ENCODE peak calls at places on chromosomes 7 and 10, in ten cellular contexts. T, N, R, G, I, W, A, Y, K and E are unnamed samples.
A peak's percentile ranks its signal among the peaks of the same experiment; 100 is the strongest.

GRCh38 chr7:128176696-128177095 is 64.4 kb upstream of the LEP start:
- DNase-seq in N (no peak), I (no peak), Y (no peak), G (no peak), K (no peak), R (no peak), T (no peak), W (no peak), A (no peak), E (no peak)

GRCh38 chr10:11379771-11380170 is 231.7 kb downstream of the USP6NL start:
- DNase-seq in K (no peak), R (no peak), T (no peak), A (no peak), N (no peak), W (no peak), Y (no peak), G (no peak), I (no peak), E (no peak)

GRCh38 chr7:127152423-127152822 is 100.3 kb downstream of the GRM8 start:
- DNase-seq in R (no peak), K (no peak), W (no peak), A (no peak), N (no peak), T (no peak), Y (no peak), I (no peak), G (no peak), E (no peak)

GRCh38 chr10:128429835-128430513 is 303.8 kb upstream of the MKI67 start:
- DNase-seq in T (peak; percentile 40), W (no peak), N (no peak), Y (no peak), K (no peak), A (no peak), R (no peak), I (no peak), G (no peak), E (no peak)

GRCh38 chr7:6221340-6222319 is 50.8 kb downstream of the CYTH3 start:
- DNase-seq in N (no peak), W (no peak), R (no peak), G (peak; percentile 45), T (no peak), A (no peak), I (no peak), Y (no peak), K (no peak), E (peak; percentile 61)

GRCh38 chr7:47799529-47799928 is 148.7 kb downstream of the PKD1L1 start:
- DNase-seq in N (no peak), T (no peak), R (no peak), A (no peak), K (no peak), G (no peak), I (no peak), W (no peak), Y (no peak), E (no peak)

GRCh38 chr7:30255096-30255769 is 29.2 kb upstream of the ZNRF2 start:
- DNase-seq in A (no peak), N (no peak), T (no peak), W (no peak), R (no peak), I (no peak), K (no peak), Y (no peak), G (no peak), E (no peak)

GRCh38 chr7:31603076-31603475 is 83.9 kb upstream of the PPP1R17 start:
- DNase-seq in A (no peak), Y (no peak), G (no peak), N (no peak), T (no peak), W (no peak), K (no peak), R (no peak), I (no peak), E (peak; percentile 58)

GRCh38 chr10:95394161-95394880 is 103.5 kb upstream of the PDLIM1 start:
- DNase-seq in W (no peak), T (no peak), N (no peak), Y (no peak), A (no peak), K (no peak), I (peak; percentile 85), G (no peak), R (no peak), E (peak; percentile 42)

GRCh38 chr10:59175538-59176240 is 754 bp upstream of the PHYHIPL start:
- DNase-seq in Y (no peak), A (peak; percentile 62), N (no peak), K (no peak), W (no peak), G (no peak), T (peak; percentile 27), R (no peak), I (peak; percentile 0), E (no peak)

GRCh38 chr10:46540412-46541016 is 15.9 kb downstream of the GPRIN2 start:
- DNase-seq in W (peak; percentile 14), I (no peak), Y (no peak), T (no peak), G (no peak), N (no peak), R (no peak), K (no peak), A (peak; percentile 59), E (no peak)

GRCh38 chr10:816958-817357 is 114.5 kb downstream of the LARP4B start:
- DNase-seq in K (no peak), G (no peak), A (no peak), R (no peak), W (peak; percentile 46), N (no peak), T (no peak), Y (no peak), I (no peak), E (no peak)

GRCh38 chr7:73992104-73992562 is 35.8 kb upstream of the ELN start:
- DNase-seq in T (no peak), K (peak; percentile 45), Y (peak; percentile 68), R (peak; percentile 48), N (peak; percentile 82), I (peak; percentile 42), W (peak; percentile 65), A (no peak), G (no peak), E (peak; percentile 86)

GRCh38 chr10:131905279-131905595 is 4.4 kb downstream of the PPP2R2D start:
- DNase-seq in N (no peak), G (no peak), I (no peak), Y (no peak), R (no peak), T (no peak), W (no peak), K (no peak), A (no peak), E (no peak)

GRCh38 chr10:131908151-131908550 is 7.3 kb downstream of the PPP2R2D start:
- DNase-seq in T (no peak), R (no peak), A (peak; percentile 0), G (no peak), W (no peak), I (no peak), K (no peak), Y (no peak), N (no peak), E (no peak)

GRCh38 chr10:131907679-131908078 is 6.9 kb downstream of the PPP2R2D start:
- DNase-seq in R (no peak), I (no peak), K (no peak), W (no peak), Y (no peak), A (no peak), N (no peak), G (no peak), T (no peak), E (no peak)

GRCh38 chr10:131905603-131906268 is 4.9 kb downstream of the PPP2R2D start:
- DNase-seq in K (no peak), T (no peak), W (no peak), A (peak; percentile 58), Y (no peak), N (no peak), G (no peak), R (no peak), I (no peak), E (no peak)

DNA sequence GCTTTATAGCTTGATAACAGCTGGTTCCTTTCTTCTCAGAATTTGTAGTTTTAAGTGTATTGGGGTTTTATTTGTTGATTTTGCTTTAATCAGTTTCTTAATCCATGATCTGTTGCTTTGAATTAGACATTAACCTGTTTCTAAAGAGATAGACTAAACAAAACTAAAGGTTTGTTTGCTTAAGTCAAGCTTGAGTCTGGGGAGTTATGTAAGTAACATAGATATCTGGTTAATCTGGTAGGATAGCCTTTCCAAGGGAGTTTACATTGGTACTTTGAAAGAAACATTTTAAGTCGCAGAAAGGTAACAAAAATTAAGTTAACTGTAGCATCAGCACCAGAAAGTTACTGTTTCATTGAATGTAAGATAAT is 5.4 kb downstream of the PPP2R2D start:
- DNase-seq in A (no peak), I (no peak), R (no peak), T (no peak), G (no peak), Y (no peak), K (no peak), N (no peak), W (no peak), E (no peak)
- H3K27ac ChIP-seq in A (no peak overlapping the region), I (no peak overlapping the region), R (no peak overlapping the region), T (no peak overlapping the region), G (no peak overlapping the region), Y (no peak overlapping the region), K (no peak overlapping the region), N (no peak overlapping the region), W (no peak overlapping the region), E (no peak overlapping the region)

GRCh38 chr7:26507375-26508068 is 215.9 kb downstream of the SNX10 start:
- DNase-seq in A (no peak), N (no peak), K (no peak), Y (no peak), W (no peak), G (no peak), R (no peak), T (no peak), I (no peak), E (no peak)
- TF ChIP-seq CTCF in A (no peak), N (no peak), K (no peak), Y (no peak), W (no peak), G (no peak), R (no peak), T (peak; percentile 52), I (no peak), E (no peak)

GRCh38 chr10:15313844-15314243 is 57.2 kb downstream of the FAM171A1 start:
- DNase-seq in W (peak; percentile 33), Y (no peak), R (no peak), A (no peak), I (no peak), K (no peak), N (no peak), G (no peak), T (no peak), E (no peak)
- H3K27ac ChIP-seq in W (peak overlapping the region; percentile 13), Y (no peak overlapping the region), R (no peak overlapping the region), A (no peak overlapping the region), I (no peak overlapping the region), K (no peak overlapping the region), N (no peak overlapping the region), G (no peak overlapping the region), T (peak overlapping the region; percentile 59), E (no peak overlapping the region)

DNA sequence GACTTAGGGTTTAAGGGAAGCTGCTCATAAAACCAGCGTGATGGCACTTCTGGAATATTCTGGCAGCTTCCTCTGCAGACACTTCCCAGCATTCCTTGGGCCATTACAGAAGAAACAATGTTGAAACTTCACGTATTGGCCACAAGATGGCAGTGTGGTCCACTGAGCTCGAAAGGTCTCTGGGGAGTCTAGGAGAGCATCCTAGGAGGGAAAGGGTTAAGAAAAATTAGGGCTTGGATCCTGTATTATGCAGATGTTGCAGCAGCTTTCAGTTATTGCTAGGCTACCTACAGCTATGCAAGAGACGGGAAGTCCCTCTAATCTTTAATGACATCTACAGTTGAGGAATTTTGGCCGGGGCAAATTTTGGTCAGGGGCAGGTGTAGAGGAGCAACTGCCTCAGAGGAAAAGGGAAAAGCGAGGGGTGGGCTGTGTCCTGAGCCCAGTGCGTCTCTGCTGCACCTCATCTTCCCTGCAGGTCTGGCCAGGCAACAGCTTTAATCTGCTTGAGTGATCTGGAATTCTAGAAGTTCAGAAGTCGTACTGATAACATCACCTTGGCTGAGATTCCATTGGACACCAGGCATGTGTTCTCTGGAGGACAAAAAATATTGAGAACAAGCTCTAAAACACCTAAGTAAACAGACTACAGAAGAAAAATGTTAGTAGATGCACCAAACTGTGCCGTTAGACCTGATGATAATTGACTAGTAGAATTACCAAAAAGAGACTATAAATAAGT is 220.8 kb upstream of the PRSS58 start:
- DNase-seq in A (no peak), G (no peak), W (no peak), I (peak; percentile 15), Y (no peak), T (peak; percentile 65), N (no peak), R (no peak), K (no peak), E (no peak)
- TF ChIP-seq CTCF in A (peak; percentile 40), G (peak; percentile 68), W (peak; percentile 45), I (peak; percentile 68), Y (no peak), T (peak; percentile 87), N (peak; percentile 36), R (no peak), K (peak; percentile 61), E (peak; percentile 79)